ENCODE peak calls at places on chromosomes 2 and 18, in six cellular contexts. I is HTR-8/SVneo, J is NCI-H345, Y is spleen, T is retina, H is foreskin keratinocyte. M is an unnamed sample.

GRCh38 chr2:192087398-192087958 is 107.3 kb downstream of the TMEFF2 start:
- DNase-seq in H (peak; percentile 25), Y (no peak), I (no peak), J (peak; percentile 67), T (no peak), M (no peak)

GRCh38 chr18:58241877-58242276 is 197.9 kb downstream of the NEDD4L start:
- DNase-seq in Y (no peak), T (no peak), J (peak; percentile 92), I (no peak), H (peak; percentile 69), M (peak; percentile 49)

GRCh38 chr2:29012211-29012681 is 31.1 kb downstream of the TOGARAM2 start:
- DNase-seq in Y (peak; percentile 87), H (no peak), J (no peak), T (peak; percentile 33), I (no peak), M (no peak)

GRCh38 chr2:75787532-75788132 is 76.9 kb upstream of the GCFC2 start:
- DNase-seq in T (peak; percentile 40), J (peak; percentile 70), I (peak; percentile 30), H (no peak), Y (no peak), M (peak; percentile 46)

GRCh38 chr2:108459441-108459840 is 10.4 kb downstream of the GCC2 start:
- DNase-seq in J (no peak), Y (no peak), H (peak; percentile 73), I (no peak), T (no peak), M (no peak)

GRCh38 chr2:237900891-237901831 is 41.7 kb downstream of the RAMP1 start:
- DNase-seq in I (no peak), J (peak; percentile 42), T (no peak), H (no peak), Y (peak; percentile 70), M (no peak)

GRCh38 chr2:120066708-120067547 is 54.1 kb downstream of the EPB41L5 start:
- DNase-seq in T (no peak), H (no peak), J (peak; percentile 89), I (no peak), Y (no peak), M (no peak)

GRCh38 chr18:1053654-1054315 is 149.1 kb downstream of the ADCYAP1 start:
- DNase-seq in T (no peak), I (no peak), Y (no peak), J (no peak), H (no peak), M (no peak)

GRCh38 chr2:18047896-18048657 is 169.6 kb downstream of the KCNS3 start:
- DNase-seq in I (peak; percentile 79), J (no peak), H (peak; percentile 89), T (no peak), Y (no peak), M (no peak)

GRCh38 chr2:44560961-44561360 is 199.2 kb downstream of the CAMKMT start:
- DNase-seq in T (no peak), Y (no peak), J (no peak), I (no peak), H (peak; percentile 29), M (no peak)

GRCh38 chr2:111669928-111670695 is 213.9 kb downstream of the ANAPC1 start:
- DNase-seq in J (no peak), Y (no peak), I (no peak), T (no peak), H (no peak), M (no peak)

GRCh38 chr2:71672640-71673401 is 219.5 kb downstream of the DYSF start:
- DNase-seq in Y (peak; percentile 71), T (no peak), J (no peak), H (no peak), I (no peak), M (no peak)

GRCh38 chr2:1286929-1287328 is 126.3 kb upstream of the TPO start:
- DNase-seq in I (no peak), H (peak; percentile 6), Y (no peak), T (no peak), J (no peak), M (no peak)

GRCh38 chr2:167480232-167480985 is 592.1 kb downstream of the XIRP2 start:
- DNase-seq in H (no peak), J (no peak), T (no peak), I (no peak), Y (no peak), M (peak; percentile 7)

GRCh38 chr18:1253825-1254224 is 349.2 kb downstream of the ADCYAP1 start:
- DNase-seq in T (no peak), Y (no peak), I (no peak), J (no peak), H (no peak), M (no peak)

M was measured in ACHN.